ENCODE peak calls at places on chromosomes 2 and 18, in eight cellular contexts. One of them, this sample, is unnamed.

GRCh38 chr18:77105021-77105420 is 27.6 kb downstream of the MBP start:
- ATAC-seq in activated CD4-positive, CD25-positive, alpha-beta regulatory T cell treated with anti-CD3 and anti-CD28 coated beads, Interleukin-2, amount 50 U/mL, for 24 hours: no peak
- ATAC-seq in Right ventricle myocardium superior: no peak
- ATAC-seq in effector memory CD8-positive, alpha-beta T cell: no peak
- ATAC-seq in pancreas: no peak
- ATAC-seq in mucosa of descending colon: no peak
- ATAC-seq in upper lobe of right lung: no peak
- ATAC-seq in central memory CD8-positive, alpha-beta T cell: no peak
- ATAC-seq in this sample: no peak

GRCh38 chr2:9095690-9096089 is 92.2 kb upstream of the MBOAT2 start:
- ATAC-seq in activated CD4-positive, CD25-positive, alpha-beta regulatory T cell treated with anti-CD3 and anti-CD28 coated beads, Interleukin-2, amount 50 U/mL, for 24 hours: no peak
- ATAC-seq in Right ventricle myocardium superior: peak
- ATAC-seq in effector memory CD8-positive, alpha-beta T cell: no peak
- ATAC-seq in pancreas: no peak
- ATAC-seq in mucosa of descending colon: peak
- ATAC-seq in upper lobe of right lung: peak
- ATAC-seq in central memory CD8-positive, alpha-beta T cell: no peak
- ATAC-seq in this sample: peak

GRCh38 chr2:134718095-134718955 is 475 bp downstream of the TMEM163 start:
- ATAC-seq in activated CD4-positive, CD25-positive, alpha-beta regulatory T cell treated with anti-CD3 and anti-CD28 coated beads, Interleukin-2, amount 50 U/mL, for 24 hours: peak
- ATAC-seq in Right ventricle myocardium superior: peak
- ATAC-seq in effector memory CD8-positive, alpha-beta T cell: peak
- ATAC-seq in pancreas: peak
- ATAC-seq in mucosa of descending colon: peak
- ATAC-seq in upper lobe of right lung: peak
- ATAC-seq in central memory CD8-positive, alpha-beta T cell: peak
- ATAC-seq in this sample: no peak

GRCh38 chr2:132936791-132937190 is 266.8 kb upstream of the LYPD1 start:
- ATAC-seq in activated CD4-positive, CD25-positive, alpha-beta regulatory T cell treated with anti-CD3 and anti-CD28 coated beads, Interleukin-2, amount 50 U/mL, for 24 hours: no peak
- ATAC-seq in Right ventricle myocardium superior: no peak
- ATAC-seq in effector memory CD8-positive, alpha-beta T cell: no peak
- ATAC-seq in pancreas: no peak
- ATAC-seq in mucosa of descending colon: no peak
- ATAC-seq in upper lobe of right lung: no peak
- ATAC-seq in central memory CD8-positive, alpha-beta T cell: no peak
- ATAC-seq in this sample: no peak

GRCh38 chr18:61545281-61546245 is 212.3 kb downstream of the CDH20 start:
- ATAC-seq in activated CD4-positive, CD25-positive, alpha-beta regulatory T cell treated with anti-CD3 and anti-CD28 coated beads, Interleukin-2, amount 50 U/mL, for 24 hours: no peak
- ATAC-seq in Right ventricle myocardium superior: no peak
- ATAC-seq in effector memory CD8-positive, alpha-beta T cell: no peak
- ATAC-seq in pancreas: no peak
- ATAC-seq in mucosa of descending colon: peak
- ATAC-seq in upper lobe of right lung: no peak
- ATAC-seq in central memory CD8-positive, alpha-beta T cell: no peak
- ATAC-seq in this sample: no peak

GRCh38 chr2:222538535-222538934 is 114.2 kb downstream of the SGPP2 start:
- ATAC-seq in activated CD4-positive, CD25-positive, alpha-beta regulatory T cell treated with anti-CD3 and anti-CD28 coated beads, Interleukin-2, amount 50 U/mL, for 24 hours: no peak
- ATAC-seq in Right ventricle myocardium superior: no peak
- ATAC-seq in effector memory CD8-positive, alpha-beta T cell: no peak
- ATAC-seq in pancreas: no peak
- ATAC-seq in mucosa of descending colon: no peak
- ATAC-seq in upper lobe of right lung: no peak
- ATAC-seq in central memory CD8-positive, alpha-beta T cell: no peak
- ATAC-seq in this sample: no peak

GRCh38 chr2:69224495-69224803 is 162.6 kb downstream of the GFPT1 start:
- ATAC-seq in activated CD4-positive, CD25-positive, alpha-beta regulatory T cell treated with anti-CD3 and anti-CD28 coated beads, Interleukin-2, amount 50 U/mL, for 24 hours: no peak
- ATAC-seq in Right ventricle myocardium superior: peak
- ATAC-seq in effector memory CD8-positive, alpha-beta T cell: no peak
- ATAC-seq in pancreas: no peak
- ATAC-seq in mucosa of descending colon: peak
- ATAC-seq in upper lobe of right lung: no peak
- ATAC-seq in central memory CD8-positive, alpha-beta T cell: no peak
- ATAC-seq in this sample: no peak

GRCh38 chr2:28750316-28751101 is 1.1 kb upstream of the PPP1CB start:
- ATAC-seq in activated CD4-positive, CD25-positive, alpha-beta regulatory T cell treated with anti-CD3 and anti-CD28 coated beads, Interleukin-2, amount 50 U/mL, for 24 hours: no peak
- ATAC-seq in Right ventricle myocardium superior: no peak
- ATAC-seq in effector memory CD8-positive, alpha-beta T cell: no peak
- ATAC-seq in pancreas: no peak
- ATAC-seq in mucosa of descending colon: no peak
- ATAC-seq in upper lobe of right lung: no peak
- ATAC-seq in central memory CD8-positive, alpha-beta T cell: no peak
- ATAC-seq in this sample: no peak

GRCh38 chr2:102599486-102599885 is 19.9 kb upstream of the SLC9A2 start:
- ATAC-seq in activated CD4-positive, CD25-positive, alpha-beta regulatory T cell treated with anti-CD3 and anti-CD28 coated beads, Interleukin-2, amount 50 U/mL, for 24 hours: no peak
- ATAC-seq in Right ventricle myocardium superior: no peak
- ATAC-seq in effector memory CD8-positive, alpha-beta T cell: no peak
- ATAC-seq in pancreas: no peak
- ATAC-seq in mucosa of descending colon: no peak
- ATAC-seq in upper lobe of right lung: no peak
- ATAC-seq in central memory CD8-positive, alpha-beta T cell: no peak
- ATAC-seq in this sample: no peak

GRCh38 chr2:228479014-228479413 is 297.5 kb upstream of the SPHKAP start:
- ATAC-seq in activated CD4-positive, CD25-positive, alpha-beta regulatory T cell treated with anti-CD3 and anti-CD28 coated beads, Interleukin-2, amount 50 U/mL, for 24 hours: no peak
- ATAC-seq in Right ventricle myocardium superior: no peak
- ATAC-seq in effector memory CD8-positive, alpha-beta T cell: no peak
- ATAC-seq in pancreas: no peak
- ATAC-seq in mucosa of descending colon: no peak
- ATAC-seq in upper lobe of right lung: no peak
- ATAC-seq in central memory CD8-positive, alpha-beta T cell: no peak
- ATAC-seq in this sample: no peak

GRCh38 chr2:3595409-3595808 is 497 bp downstream of the COLEC11 start:
- ATAC-seq in activated CD4-positive, CD25-positive, alpha-beta regulatory T cell treated with anti-CD3 and anti-CD28 coated beads, Interleukin-2, amount 50 U/mL, for 24 hours: no peak
- ATAC-seq in Right ventricle myocardium superior: peak
- ATAC-seq in effector memory CD8-positive, alpha-beta T cell: no peak
- ATAC-seq in pancreas: no peak
- ATAC-seq in mucosa of descending colon: no peak
- ATAC-seq in upper lobe of right lung: no peak
- ATAC-seq in central memory CD8-positive, alpha-beta T cell: no peak
- ATAC-seq in this sample: no peak

GRCh38 chr2:73944714-73945113 is 18.0 kb downstream of the DGUOK start:
- ATAC-seq in activated CD4-positive, CD25-positive, alpha-beta regulatory T cell treated with anti-CD3 and anti-CD28 coated beads, Interleukin-2, amount 50 U/mL, for 24 hours: peak
- ATAC-seq in Right ventricle myocardium superior: no peak
- ATAC-seq in effector memory CD8-positive, alpha-beta T cell: no peak
- ATAC-seq in pancreas: no peak
- ATAC-seq in mucosa of descending colon: no peak
- ATAC-seq in upper lobe of right lung: no peak
- ATAC-seq in central memory CD8-positive, alpha-beta T cell: no peak
- ATAC-seq in this sample: no peak

GRCh38 chr18:37546023-37546537 is 19.5 kb downstream of the CELF4 start:
- ATAC-seq in activated CD4-positive, CD25-positive, alpha-beta regulatory T cell treated with anti-CD3 and anti-CD28 coated beads, Interleukin-2, amount 50 U/mL, for 24 hours: no peak
- ATAC-seq in Right ventricle myocardium superior: no peak
- ATAC-seq in effector memory CD8-positive, alpha-beta T cell: no peak
- ATAC-seq in pancreas: no peak
- ATAC-seq in mucosa of descending colon: no peak
- ATAC-seq in upper lobe of right lung: no peak
- ATAC-seq in central memory CD8-positive, alpha-beta T cell: no peak
- ATAC-seq in this sample: no peak

GRCh38 chr2:38627400-38627799 is 24.7 kb upstream of the HNRNPLL start:
- ATAC-seq in activated CD4-positive, CD25-positive, alpha-beta regulatory T cell treated with anti-CD3 and anti-CD28 coated beads, Interleukin-2, amount 50 U/mL, for 24 hours: no peak
- ATAC-seq in Right ventricle myocardium superior: no peak
- ATAC-seq in effector memory CD8-positive, alpha-beta T cell: no peak
- ATAC-seq in pancreas: no peak
- ATAC-seq in mucosa of descending colon: no peak
- ATAC-seq in upper lobe of right lung: no peak
- ATAC-seq in central memory CD8-positive, alpha-beta T cell: no peak
- ATAC-seq in this sample: no peak

GRCh38 chr2:227889336-227889735 is 17.9 kb downstream of the DAW1 start:
- ATAC-seq in activated CD4-positive, CD25-positive, alpha-beta regulatory T cell treated with anti-CD3 and anti-CD28 coated beads, Interleukin-2, amount 50 U/mL, for 24 hours: no peak
- ATAC-seq in Right ventricle myocardium superior: no peak
- ATAC-seq in effector memory CD8-positive, alpha-beta T cell: no peak
- ATAC-seq in pancreas: no peak
- ATAC-seq in mucosa of descending colon: no peak
- ATAC-seq in upper lobe of right lung: no peak
- ATAC-seq in central memory CD8-positive, alpha-beta T cell: no peak
- ATAC-seq in this sample: no peak

GRCh38 chr2:231715988-231716616 is 7.8 kb downstream of the PTMA start:
- ATAC-seq in activated CD4-positive, CD25-positive, alpha-beta regulatory T cell treated with anti-CD3 and anti-CD28 coated beads, Interleukin-2, amount 50 U/mL, for 24 hours: no peak
- ATAC-seq in Right ventricle myocardium superior: no peak
- ATAC-seq in effector memory CD8-positive, alpha-beta T cell: no peak
- ATAC-seq in pancreas: no peak
- ATAC-seq in mucosa of descending colon: no peak
- ATAC-seq in upper lobe of right lung: no peak
- ATAC-seq in central memory CD8-positive, alpha-beta T cell: no peak
- ATAC-seq in this sample: no peak

GRCh38 chr2:56179931-56180330 is 3.9 kb upstream of the CCDC85A start:
- ATAC-seq in activated CD4-positive, CD25-positive, alpha-beta regulatory T cell treated with anti-CD3 and anti-CD28 coated beads, Interleukin-2, amount 50 U/mL, for 24 hours: no peak
- ATAC-seq in Right ventricle myocardium superior: no peak
- ATAC-seq in effector memory CD8-positive, alpha-beta T cell: no peak
- ATAC-seq in pancreas: no peak
- ATAC-seq in mucosa of descending colon: no peak
- ATAC-seq in upper lobe of right lung: no peak
- ATAC-seq in central memory CD8-positive, alpha-beta T cell: no peak
- ATAC-seq in this sample: no peak

GRCh38 chr2:54546925-54547324 is 90.8 kb downstream of the SPTBN1 start:
- ATAC-seq in activated CD4-positive, CD25-positive, alpha-beta regulatory T cell treated with anti-CD3 and anti-CD28 coated beads, Interleukin-2, amount 50 U/mL, for 24 hours: no peak
- ATAC-seq in Right ventricle myocardium superior: no peak
- ATAC-seq in effector memory CD8-positive, alpha-beta T cell: no peak
- ATAC-seq in pancreas: no peak
- ATAC-seq in mucosa of descending colon: no peak
- ATAC-seq in upper lobe of right lung: no peak
- ATAC-seq in central memory CD8-positive, alpha-beta T cell: no peak
- ATAC-seq in this sample: no peak

GRCh38 chr2:205700331-205701132 is 18.2 kb downstream of the NRP2 start:
- ATAC-seq in activated CD4-positive, CD25-positive, alpha-beta regulatory T cell treated with anti-CD3 and anti-CD28 coated beads, Interleukin-2, amount 50 U/mL, for 24 hours: peak
- ATAC-seq in Right ventricle myocardium superior: peak
- ATAC-seq in effector memory CD8-positive, alpha-beta T cell: no peak
- ATAC-seq in pancreas: no peak
- ATAC-seq in mucosa of descending colon: peak
- ATAC-seq in upper lobe of right lung: peak
- ATAC-seq in central memory CD8-positive, alpha-beta T cell: no peak
- ATAC-seq in this sample: peak

GRCh38 chr18:62175521-62175920 is 11.3 kb downstream of the PIGN start:
- ATAC-seq in activated CD4-positive, CD25-positive, alpha-beta regulatory T cell treated with anti-CD3 and anti-CD28 coated beads, Interleukin-2, amount 50 U/mL, for 24 hours: peak
- ATAC-seq in Right ventricle myocardium superior: no peak
- ATAC-seq in effector memory CD8-positive, alpha-beta T cell: no peak
- ATAC-seq in pancreas: no peak
- ATAC-seq in mucosa of descending colon: no peak
- ATAC-seq in upper lobe of right lung: no peak
- ATAC-seq in central memory CD8-positive, alpha-beta T cell: no peak
- ATAC-seq in this sample: no peak

GRCh38 chr2:136284226-136285119 is 166.5 kb upstream of the CXCR4 start:
- ATAC-seq in activated CD4-positive, CD25-positive, alpha-beta regulatory T cell treated with anti-CD3 and anti-CD28 coated beads, Interleukin-2, amount 50 U/mL, for 24 hours: no peak
- ATAC-seq in Right ventricle myocardium superior: no peak
- ATAC-seq in effector memory CD8-positive, alpha-beta T cell: no peak
- ATAC-seq in pancreas: no peak
- ATAC-seq in mucosa of descending colon: no peak
- ATAC-seq in upper lobe of right lung: no peak
- ATAC-seq in central memory CD8-positive, alpha-beta T cell: no peak
- ATAC-seq in this sample: no peak

GRCh38 chr2:66318009-66318561 is 116.8 kb upstream of the MEIS1 start:
- ATAC-seq in activated CD4-positive, CD25-positive, alpha-beta regulatory T cell treated with anti-CD3 and anti-CD28 coated beads, Interleukin-2, amount 50 U/mL, for 24 hours: no peak
- ATAC-seq in Right ventricle myocardium superior: no peak
- ATAC-seq in effector memory CD8-positive, alpha-beta T cell: no peak
- ATAC-seq in pancreas: no peak
- ATAC-seq in mucosa of descending colon: no peak
- ATAC-seq in upper lobe of right lung: no peak
- ATAC-seq in central memory CD8-positive, alpha-beta T cell: no peak
- ATAC-seq in this sample: no peak

GRCh38 chr2:222241471-222241870 is 57.3 kb downstream of the PAX3 start:
- ATAC-seq in activated CD4-positive, CD25-positive, alpha-beta regulatory T cell treated with anti-CD3 and anti-CD28 coated beads, Interleukin-2, amount 50 U/mL, for 24 hours: peak
- ATAC-seq in Right ventricle myocardium superior: no peak
- ATAC-seq in effector memory CD8-positive, alpha-beta T cell: no peak
- ATAC-seq in pancreas: no peak
- ATAC-seq in mucosa of descending colon: no peak
- ATAC-seq in upper lobe of right lung: no peak
- ATAC-seq in central memory CD8-positive, alpha-beta T cell: no peak
- ATAC-seq in this sample: no peak

GRCh38 chr2:94994063-94994913 is 31.2 kb upstream of the MAL start:
- ATAC-seq in activated CD4-positive, CD25-positive, alpha-beta regulatory T cell treated with anti-CD3 and anti-CD28 coated beads, Interleukin-2, amount 50 U/mL, for 24 hours: peak
- ATAC-seq in Right ventricle myocardium superior: no peak
- ATAC-seq in effector memory CD8-positive, alpha-beta T cell: no peak
- ATAC-seq in pancreas: no peak
- ATAC-seq in mucosa of descending colon: no peak
- ATAC-seq in upper lobe of right lung: no peak
- ATAC-seq in central memory CD8-positive, alpha-beta T cell: no peak
- ATAC-seq in this sample: no peak

GRCh38 chr2:173124441-173124840 is 48.8 kb downstream of the MAP3K20 start:
- ATAC-seq in activated CD4-positive, CD25-positive, alpha-beta regulatory T cell treated with anti-CD3 and anti-CD28 coated beads, Interleukin-2, amount 50 U/mL, for 24 hours: no peak
- ATAC-seq in Right ventricle myocardium superior: peak
- ATAC-seq in effector memory CD8-positive, alpha-beta T cell: no peak
- ATAC-seq in pancreas: no peak
- ATAC-seq in mucosa of descending colon: no peak
- ATAC-seq in upper lobe of right lung: peak
- ATAC-seq in central memory CD8-positive, alpha-beta T cell: no peak
- ATAC-seq in this sample: no peak

This sample was measured in gastroesophageal sphincter.